ENCODE peak calls at places on chromosomes 13 and 19, in ten cellular contexts. One of them, this sample, is unnamed.

GRCh38 chr13:71871180-71871754 is 4.3 kb upstream of the DACH1 start:
- DNase-seq in stimulated activated CD4-positive, alpha-beta T cell treated with anti-CD3 and anti-CD28 coated beads, Interleukin-4, amount 100 ng/mL, for 48 hours: no peak
- DNase-seq in head of caudate nucleus: no peak
- DNase-seq in A673: no peak
- DNase-seq in NCI-H2171: no peak
- DNase-seq in fibroblast of the conjunctiva: no peak
- DNase-seq in lower leg skin: no peak
- DNase-seq in ELR: no peak
- DNase-seq in substantia nigra: no peak
- DNase-seq in HEK293T: no peak
- DNase-seq in this sample: no peak

GRCh38 chr13:48377857-48378256 is 35.1 kb downstream of the LPAR6 start:
- DNase-seq in stimulated activated CD4-positive, alpha-beta T cell treated with anti-CD3 and anti-CD28 coated beads, Interleukin-4, amount 100 ng/mL, for 48 hours: no peak
- DNase-seq in head of caudate nucleus: no peak
- DNase-seq in A673: no peak
- DNase-seq in NCI-H2171: no peak
- DNase-seq in fibroblast of the conjunctiva: no peak
- DNase-seq in lower leg skin: no peak
- DNase-seq in ELR: no peak
- DNase-seq in substantia nigra: no peak
- DNase-seq in HEK293T: no peak
- DNase-seq in this sample: no peak

GRCh38 chr13:90613076-90613795 is 734.3 kb upstream of the MIR17HG start:
- DNase-seq in stimulated activated CD4-positive, alpha-beta T cell treated with anti-CD3 and anti-CD28 coated beads, Interleukin-4, amount 100 ng/mL, for 48 hours: no peak
- DNase-seq in head of caudate nucleus: no peak
- DNase-seq in A673: no peak
- DNase-seq in NCI-H2171: no peak
- DNase-seq in fibroblast of the conjunctiva: no peak
- DNase-seq in lower leg skin: no peak
- DNase-seq in ELR: no peak
- DNase-seq in substantia nigra: no peak
- DNase-seq in HEK293T: no peak
- DNase-seq in this sample: no peak

GRCh38 chr13:33678906-33679657 is 138.9 kb upstream of the RFC3 start:
- DNase-seq in stimulated activated CD4-positive, alpha-beta T cell treated with anti-CD3 and anti-CD28 coated beads, Interleukin-4, amount 100 ng/mL, for 48 hours: peak; percentile 63
- DNase-seq in head of caudate nucleus: peak; percentile 70
- DNase-seq in A673: no peak
- DNase-seq in NCI-H2171: no peak
- DNase-seq in fibroblast of the conjunctiva: no peak
- DNase-seq in lower leg skin: peak; percentile 87
- DNase-seq in ELR: peak; percentile 26
- DNase-seq in substantia nigra: peak; percentile 46
- DNase-seq in HEK293T: no peak
- DNase-seq in this sample: no peak

GRCh38 chr13:39930544-39931444 is 275.3 kb downstream of the COG6 start:
- DNase-seq in stimulated activated CD4-positive, alpha-beta T cell treated with anti-CD3 and anti-CD28 coated beads, Interleukin-4, amount 100 ng/mL, for 48 hours: no peak
- DNase-seq in head of caudate nucleus: no peak
- DNase-seq in A673: no peak
- DNase-seq in NCI-H2171: no peak
- DNase-seq in fibroblast of the conjunctiva: no peak
- DNase-seq in lower leg skin: no peak
- DNase-seq in ELR: no peak
- DNase-seq in substantia nigra: no peak
- DNase-seq in HEK293T: no peak
- DNase-seq in this sample: no peak

GRCh38 chr19:35476149-35476548 is 14.1 kb downstream of the KRTDAP start:
- DNase-seq in stimulated activated CD4-positive, alpha-beta T cell treated with anti-CD3 and anti-CD28 coated beads, Interleukin-4, amount 100 ng/mL, for 48 hours: peak; percentile 36
- DNase-seq in head of caudate nucleus: no peak
- DNase-seq in A673: no peak
- DNase-seq in NCI-H2171: no peak
- DNase-seq in fibroblast of the conjunctiva: no peak
- DNase-seq in lower leg skin: no peak
- DNase-seq in ELR: no peak
- DNase-seq in substantia nigra: no peak
- DNase-seq in HEK293T: no peak
- DNase-seq in this sample: no peak

GRCh38 chr13:111216166-111216960 is 101.3 kb downstream of the ARHGEF7 start:
- DNase-seq in stimulated activated CD4-positive, alpha-beta T cell treated with anti-CD3 and anti-CD28 coated beads, Interleukin-4, amount 100 ng/mL, for 48 hours: no peak
- DNase-seq in head of caudate nucleus: peak; percentile 56
- DNase-seq in A673: peak; percentile 27
- DNase-seq in NCI-H2171: peak; percentile 9
- DNase-seq in fibroblast of the conjunctiva: no peak
- DNase-seq in lower leg skin: no peak
- DNase-seq in ELR: peak; percentile 42
- DNase-seq in substantia nigra: peak; percentile 33
- DNase-seq in HEK293T: peak; percentile 17
- DNase-seq in this sample: peak; percentile 32

GRCh38 chr13:46296920-46297319 is 85.2 kb downstream of the LRRC63 start:
- DNase-seq in stimulated activated CD4-positive, alpha-beta T cell treated with anti-CD3 and anti-CD28 coated beads, Interleukin-4, amount 100 ng/mL, for 48 hours: no peak
- DNase-seq in head of caudate nucleus: no peak
- DNase-seq in A673: peak; percentile 49
- DNase-seq in NCI-H2171: no peak
- DNase-seq in fibroblast of the conjunctiva: peak; percentile 93
- DNase-seq in lower leg skin: no peak
- DNase-seq in ELR: peak; percentile 76
- DNase-seq in substantia nigra: no peak
- DNase-seq in HEK293T: no peak
- DNase-seq in this sample: no peak

GRCh38 chr19:33821871-33822270 is 25.2 kb downstream of the KCTD15 start:
- DNase-seq in stimulated activated CD4-positive, alpha-beta T cell treated with anti-CD3 and anti-CD28 coated beads, Interleukin-4, amount 100 ng/mL, for 48 hours: no peak
- DNase-seq in head of caudate nucleus: no peak
- DNase-seq in A673: no peak
- DNase-seq in NCI-H2171: no peak
- DNase-seq in fibroblast of the conjunctiva: no peak
- DNase-seq in lower leg skin: no peak
- DNase-seq in ELR: peak; percentile 44
- DNase-seq in substantia nigra: no peak
- DNase-seq in HEK293T: no peak
- DNase-seq in this sample: no peak

GRCh38 chr13:114130708-114131580 is 1.5 kb downstream of the RASA3 start:
- DNase-seq in stimulated activated CD4-positive, alpha-beta T cell treated with anti-CD3 and anti-CD28 coated beads, Interleukin-4, amount 100 ng/mL, for 48 hours: no peak
- DNase-seq in head of caudate nucleus: peak; percentile 59
- DNase-seq in A673: peak; percentile 98
- DNase-seq in NCI-H2171: peak; percentile 45
- DNase-seq in fibroblast of the conjunctiva: no peak
- DNase-seq in lower leg skin: no peak
- DNase-seq in ELR: peak; percentile 97
- DNase-seq in substantia nigra: peak; percentile 53
- DNase-seq in HEK293T: no peak
- DNase-seq in this sample: no peak

GRCh38 chr13:93758575-93758974 is 532.0 kb downstream of the GPC6 start:
- DNase-seq in stimulated activated CD4-positive, alpha-beta T cell treated with anti-CD3 and anti-CD28 coated beads, Interleukin-4, amount 100 ng/mL, for 48 hours: no peak
- DNase-seq in head of caudate nucleus: no peak
- DNase-seq in A673: peak; percentile 44
- DNase-seq in NCI-H2171: no peak
- DNase-seq in fibroblast of the conjunctiva: no peak
- DNase-seq in lower leg skin: no peak
- DNase-seq in ELR: peak; percentile 60
- DNase-seq in substantia nigra: no peak
- DNase-seq in HEK293T: no peak
- DNase-seq in this sample: no peak

GRCh38 chr13:77185721-77186120 is 141.2 kb downstream of the MYCBP2 start:
- DNase-seq in stimulated activated CD4-positive, alpha-beta T cell treated with anti-CD3 and anti-CD28 coated beads, Interleukin-4, amount 100 ng/mL, for 48 hours: no peak
- DNase-seq in head of caudate nucleus: no peak
- DNase-seq in A673: no peak
- DNase-seq in NCI-H2171: no peak
- DNase-seq in fibroblast of the conjunctiva: no peak
- DNase-seq in lower leg skin: no peak
- DNase-seq in ELR: no peak
- DNase-seq in substantia nigra: no peak
- DNase-seq in HEK293T: no peak
- DNase-seq in this sample: no peak

GRCh38 chr13:22964245-22964966 is 216.4 kb upstream of the SGCG start:
- DNase-seq in stimulated activated CD4-positive, alpha-beta T cell treated with anti-CD3 and anti-CD28 coated beads, Interleukin-4, amount 100 ng/mL, for 48 hours: no peak
- DNase-seq in head of caudate nucleus: no peak
- DNase-seq in A673: no peak
- DNase-seq in NCI-H2171: no peak
- DNase-seq in fibroblast of the conjunctiva: no peak
- DNase-seq in lower leg skin: peak; percentile 81
- DNase-seq in ELR: no peak
- DNase-seq in substantia nigra: no peak
- DNase-seq in HEK293T: no peak
- DNase-seq in this sample: peak; percentile 1

GRCh38 chr19:17762505-17763229 is 11.4 kb downstream of the FCHO1 start:
- DNase-seq in stimulated activated CD4-positive, alpha-beta T cell treated with anti-CD3 and anti-CD28 coated beads, Interleukin-4, amount 100 ng/mL, for 48 hours: no peak
- DNase-seq in head of caudate nucleus: peak; percentile 75
- DNase-seq in A673: peak; percentile 87
- DNase-seq in NCI-H2171: no peak
- DNase-seq in fibroblast of the conjunctiva: no peak
- DNase-seq in lower leg skin: no peak
- DNase-seq in ELR: peak; percentile 76
- DNase-seq in substantia nigra: peak; percentile 62
- DNase-seq in HEK293T: peak; percentile 86
- DNase-seq in this sample: no peak

GRCh38 chr19:34017024-34017423 is 155.3 kb upstream of the LSM14A start:
- DNase-seq in stimulated activated CD4-positive, alpha-beta T cell treated with anti-CD3 and anti-CD28 coated beads, Interleukin-4, amount 100 ng/mL, for 48 hours: no peak
- DNase-seq in head of caudate nucleus: no peak
- DNase-seq in A673: no peak
- DNase-seq in NCI-H2171: no peak
- DNase-seq in fibroblast of the conjunctiva: no peak
- DNase-seq in lower leg skin: no peak
- DNase-seq in ELR: peak; percentile 6
- DNase-seq in substantia nigra: no peak
- DNase-seq in HEK293T: no peak
- DNase-seq in this sample: peak; percentile 1

GRCh38 chr19:46132508-46133100 is 8.1 kb upstream of the IGFL3 start:
- DNase-seq in stimulated activated CD4-positive, alpha-beta T cell treated with anti-CD3 and anti-CD28 coated beads, Interleukin-4, amount 100 ng/mL, for 48 hours: no peak
- DNase-seq in head of caudate nucleus: no peak
- DNase-seq in A673: no peak
- DNase-seq in NCI-H2171: no peak
- DNase-seq in fibroblast of the conjunctiva: no peak
- DNase-seq in lower leg skin: no peak
- DNase-seq in ELR: no peak
- DNase-seq in substantia nigra: no peak
- DNase-seq in HEK293T: no peak
- DNase-seq in this sample: no peak

GRCh38 chr13:41596190-41596589 is 138.8 kb downstream of the RGCC start:
- DNase-seq in stimulated activated CD4-positive, alpha-beta T cell treated with anti-CD3 and anti-CD28 coated beads, Interleukin-4, amount 100 ng/mL, for 48 hours: no peak
- DNase-seq in head of caudate nucleus: no peak
- DNase-seq in A673: no peak
- DNase-seq in NCI-H2171: no peak
- DNase-seq in fibroblast of the conjunctiva: no peak
- DNase-seq in lower leg skin: no peak
- DNase-seq in ELR: no peak
- DNase-seq in substantia nigra: no peak
- DNase-seq in HEK293T: no peak
- DNase-seq in this sample: no peak

GRCh38 chr19:56811480-56811879 is 29.0 kb downstream of the PEG3 start:
- DNase-seq in stimulated activated CD4-positive, alpha-beta T cell treated with anti-CD3 and anti-CD28 coated beads, Interleukin-4, amount 100 ng/mL, for 48 hours: no peak
- DNase-seq in head of caudate nucleus: no peak
- DNase-seq in A673: no peak
- DNase-seq in NCI-H2171: no peak
- DNase-seq in fibroblast of the conjunctiva: no peak
- DNase-seq in lower leg skin: no peak
- DNase-seq in ELR: no peak
- DNase-seq in substantia nigra: no peak
- DNase-seq in HEK293T: no peak
- DNase-seq in this sample: no peak

GRCh38 chr13:101979825-101980224 is 422.0 kb downstream of the FGF14 start:
- DNase-seq in stimulated activated CD4-positive, alpha-beta T cell treated with anti-CD3 and anti-CD28 coated beads, Interleukin-4, amount 100 ng/mL, for 48 hours: no peak
- DNase-seq in head of caudate nucleus: no peak
- DNase-seq in A673: peak; percentile 56
- DNase-seq in NCI-H2171: no peak
- DNase-seq in fibroblast of the conjunctiva: no peak
- DNase-seq in lower leg skin: no peak
- DNase-seq in ELR: no peak
- DNase-seq in substantia nigra: no peak
- DNase-seq in HEK293T: no peak
- DNase-seq in this sample: no peak

GRCh38 chr19:56958428-56958827 is 117.9 kb upstream of the PEG3 start:
- DNase-seq in stimulated activated CD4-positive, alpha-beta T cell treated with anti-CD3 and anti-CD28 coated beads, Interleukin-4, amount 100 ng/mL, for 48 hours: no peak
- DNase-seq in head of caudate nucleus: no peak
- DNase-seq in A673: no peak
- DNase-seq in NCI-H2171: no peak
- DNase-seq in fibroblast of the conjunctiva: no peak
- DNase-seq in lower leg skin: no peak
- DNase-seq in ELR: no peak
- DNase-seq in substantia nigra: peak; percentile 3
- DNase-seq in HEK293T: no peak
- DNase-seq in this sample: no peak

GRCh38 chr19:46022061-46022430 is 807 bp downstream of the PGLYRP1 start:
- DNase-seq in stimulated activated CD4-positive, alpha-beta T cell treated with anti-CD3 and anti-CD28 coated beads, Interleukin-4, amount 100 ng/mL, for 48 hours: no peak
- DNase-seq in head of caudate nucleus: no peak
- DNase-seq in A673: no peak
- DNase-seq in NCI-H2171: no peak
- DNase-seq in fibroblast of the conjunctiva: no peak
- DNase-seq in lower leg skin: peak; percentile 79
- DNase-seq in ELR: peak; percentile 13
- DNase-seq in substantia nigra: no peak
- DNase-seq in HEK293T: no peak
- DNase-seq in this sample: no peak

GRCh38 chr13:30156826-30157615 is 150.3 kb downstream of the KATNAL1 start:
- DNase-seq in stimulated activated CD4-positive, alpha-beta T cell treated with anti-CD3 and anti-CD28 coated beads, Interleukin-4, amount 100 ng/mL, for 48 hours: no peak
- DNase-seq in head of caudate nucleus: no peak
- DNase-seq in A673: no peak
- DNase-seq in NCI-H2171: no peak
- DNase-seq in fibroblast of the conjunctiva: no peak
- DNase-seq in lower leg skin: no peak
- DNase-seq in ELR: no peak
- DNase-seq in substantia nigra: no peak
- DNase-seq in HEK293T: no peak
- DNase-seq in this sample: no peak

GRCh38 chr13:40562975-40563349 is 103.5 kb downstream of the FOXO1 start:
- DNase-seq in stimulated activated CD4-positive, alpha-beta T cell treated with anti-CD3 and anti-CD28 coated beads, Interleukin-4, amount 100 ng/mL, for 48 hours: no peak
- DNase-seq in head of caudate nucleus: no peak
- DNase-seq in A673: no peak
- DNase-seq in NCI-H2171: no peak
- DNase-seq in fibroblast of the conjunctiva: no peak
- DNase-seq in lower leg skin: no peak
- DNase-seq in ELR: peak; percentile 10
- DNase-seq in substantia nigra: no peak
- DNase-seq in HEK293T: no peak
- DNase-seq in this sample: no peak

GRCh38 chr13:33025220-33025744 is 9.1 kb downstream of the KL start:
- DNase-seq in stimulated activated CD4-positive, alpha-beta T cell treated with anti-CD3 and anti-CD28 coated beads, Interleukin-4, amount 100 ng/mL, for 48 hours: no peak
- DNase-seq in head of caudate nucleus: no peak
- DNase-seq in A673: no peak
- DNase-seq in NCI-H2171: no peak
- DNase-seq in fibroblast of the conjunctiva: no peak
- DNase-seq in lower leg skin: no peak
- DNase-seq in ELR: no peak
- DNase-seq in substantia nigra: no peak
- DNase-seq in HEK293T: no peak
- DNase-seq in this sample: no peak

GRCh38 chr13:74975122-74975521 is 506.8 kb downstream of the TBC1D4 start:
- DNase-seq in stimulated activated CD4-positive, alpha-beta T cell treated with anti-CD3 and anti-CD28 coated beads, Interleukin-4, amount 100 ng/mL, for 48 hours: no peak
- DNase-seq in head of caudate nucleus: no peak
- DNase-seq in A673: no peak
- DNase-seq in NCI-H2171: no peak
- DNase-seq in fibroblast of the conjunctiva: no peak
- DNase-seq in lower leg skin: no peak
- DNase-seq in ELR: no peak
- DNase-seq in substantia nigra: no peak
- DNase-seq in HEK293T: peak; percentile 49
- DNase-seq in this sample: no peak

GRCh38 chr13:111900390-111901180 is 166.4 kb upstream of the SOX1 start:
- DNase-seq in stimulated activated CD4-positive, alpha-beta T cell treated with anti-CD3 and anti-CD28 coated beads, Interleukin-4, amount 100 ng/mL, for 48 hours: no peak
- DNase-seq in head of caudate nucleus: peak; percentile 27
- DNase-seq in A673: no peak
- DNase-seq in NCI-H2171: no peak
- DNase-seq in fibroblast of the conjunctiva: no peak
- DNase-seq in lower leg skin: peak; percentile 69
- DNase-seq in ELR: no peak
- DNase-seq in substantia nigra: no peak
- DNase-seq in HEK293T: no peak
- DNase-seq in this sample: no peak